ENCODE peak calls at places on chromosomes 16 and 17, in seven cellular contexts. One of them, this sample, is unnamed.

GRCh38 chr17:31521632-31522283 is 130.3 kb downstream of the RAB11FIP4 start:
- DNase-seq in adrenal gland: no peak
- DNase-seq in GM04504: no peak
- DNase-seq in stimulated activated naive CD8-positive, alpha-beta T cell treated with anti-CD3 and anti-CD28 coated beads, Interleukin-15, Interleukin-2, amounts not matched to agents 100 U/mL and 50 U/mL, for 24 hours: no peak
- DNase-seq in activated effector memory CD4-positive, alpha-beta T cell treated with Interleukin-2 at 50 U/mL for 16 hours: no peak
- DNase-seq in thoracic aorta: no peak
- DNase-seq in activated CD4-positive, alpha-beta T cell treated with anti-CD3 and anti-CD28 coated beads, Interleukin-2, amount 10 ng/mL, durations not matched to agents 24 days and 14 days: no peak
- DNase-seq in this sample: no peak

GRCh38 chr16:67678354-67679023 is 11.9 kb downstream of the C16orf86 start:
- DNase-seq in adrenal gland: no peak
- DNase-seq in GM04504: no peak
- DNase-seq in stimulated activated naive CD8-positive, alpha-beta T cell treated with anti-CD3 and anti-CD28 coated beads, Interleukin-15, Interleukin-2, amounts not matched to agents 100 U/mL and 50 U/mL, for 24 hours: no peak
- DNase-seq in activated effector memory CD4-positive, alpha-beta T cell treated with Interleukin-2 at 50 U/mL for 16 hours: no peak
- DNase-seq in thoracic aorta: no peak
- DNase-seq in activated CD4-positive, alpha-beta T cell treated with anti-CD3 and anti-CD28 coated beads, Interleukin-2, amount 10 ng/mL, durations not matched to agents 24 days and 14 days: no peak
- DNase-seq in this sample: no peak

GRCh38 chr16:50202926-50203624 is 50.0 kb downstream of the TENT4B start:
- DNase-seq in adrenal gland: no peak
- DNase-seq in GM04504: peak
- DNase-seq in stimulated activated naive CD8-positive, alpha-beta T cell treated with anti-CD3 and anti-CD28 coated beads, Interleukin-15, Interleukin-2, amounts not matched to agents 100 U/mL and 50 U/mL, for 24 hours: no peak
- DNase-seq in activated effector memory CD4-positive, alpha-beta T cell treated with Interleukin-2 at 50 U/mL for 16 hours: no peak
- DNase-seq in thoracic aorta: no peak
- DNase-seq in activated CD4-positive, alpha-beta T cell treated with anti-CD3 and anti-CD28 coated beads, Interleukin-2, amount 10 ng/mL, durations not matched to agents 24 days and 14 days: no peak
- DNase-seq in this sample: no peak

GRCh38 chr16:50861926-50862325 is 120.0 kb downstream of the CYLD start:
- DNase-seq in adrenal gland: no peak
- DNase-seq in GM04504: no peak
- DNase-seq in stimulated activated naive CD8-positive, alpha-beta T cell treated with anti-CD3 and anti-CD28 coated beads, Interleukin-15, Interleukin-2, amounts not matched to agents 100 U/mL and 50 U/mL, for 24 hours: no peak
- DNase-seq in activated effector memory CD4-positive, alpha-beta T cell treated with Interleukin-2 at 50 U/mL for 16 hours: no peak
- DNase-seq in thoracic aorta: no peak
- DNase-seq in activated CD4-positive, alpha-beta T cell treated with anti-CD3 and anti-CD28 coated beads, Interleukin-2, amount 10 ng/mL, durations not matched to agents 24 days and 14 days: peak
- DNase-seq in this sample: peak

GRCh38 chr16:81636298-81636960 is 142.7 kb upstream of the PLCG2 start:
- DNase-seq in adrenal gland: no peak
- DNase-seq in GM04504: no peak
- DNase-seq in stimulated activated naive CD8-positive, alpha-beta T cell treated with anti-CD3 and anti-CD28 coated beads, Interleukin-15, Interleukin-2, amounts not matched to agents 100 U/mL and 50 U/mL, for 24 hours: no peak
- DNase-seq in activated effector memory CD4-positive, alpha-beta T cell treated with Interleukin-2 at 50 U/mL for 16 hours: no peak
- DNase-seq in thoracic aorta: no peak
- DNase-seq in activated CD4-positive, alpha-beta T cell treated with anti-CD3 and anti-CD28 coated beads, Interleukin-2, amount 10 ng/mL, durations not matched to agents 24 days and 14 days: no peak
- DNase-seq in this sample: no peak

GRCh38 chr17:40471856-40472732 is 28.8 kb downstream of the IGFBP4 start:
- DNase-seq in adrenal gland: no peak
- DNase-seq in GM04504: no peak
- DNase-seq in stimulated activated naive CD8-positive, alpha-beta T cell treated with anti-CD3 and anti-CD28 coated beads, Interleukin-15, Interleukin-2, amounts not matched to agents 100 U/mL and 50 U/mL, for 24 hours: no peak
- DNase-seq in activated effector memory CD4-positive, alpha-beta T cell treated with Interleukin-2 at 50 U/mL for 16 hours: no peak
- DNase-seq in thoracic aorta: no peak
- DNase-seq in activated CD4-positive, alpha-beta T cell treated with anti-CD3 and anti-CD28 coated beads, Interleukin-2, amount 10 ng/mL, durations not matched to agents 24 days and 14 days: no peak
- DNase-seq in this sample: no peak

GRCh38 chr17:79923974-79924638 is 84.9 kb upstream of the CBX4 start:
- DNase-seq in adrenal gland: no peak
- DNase-seq in GM04504: no peak
- DNase-seq in stimulated activated naive CD8-positive, alpha-beta T cell treated with anti-CD3 and anti-CD28 coated beads, Interleukin-15, Interleukin-2, amounts not matched to agents 100 U/mL and 50 U/mL, for 24 hours: peak
- DNase-seq in activated effector memory CD4-positive, alpha-beta T cell treated with Interleukin-2 at 50 U/mL for 16 hours: no peak
- DNase-seq in thoracic aorta: no peak
- DNase-seq in activated CD4-positive, alpha-beta T cell treated with anti-CD3 and anti-CD28 coated beads, Interleukin-2, amount 10 ng/mL, durations not matched to agents 24 days and 14 days: peak
- DNase-seq in this sample: peak

GRCh38 chr17:55582910-55583309 is 71.7 kb upstream of the SMIM36 start:
- DNase-seq in adrenal gland: no peak
- DNase-seq in GM04504: no peak
- DNase-seq in stimulated activated naive CD8-positive, alpha-beta T cell treated with anti-CD3 and anti-CD28 coated beads, Interleukin-15, Interleukin-2, amounts not matched to agents 100 U/mL and 50 U/mL, for 24 hours: no peak
- DNase-seq in activated effector memory CD4-positive, alpha-beta T cell treated with Interleukin-2 at 50 U/mL for 16 hours: no peak
- DNase-seq in thoracic aorta: no peak
- DNase-seq in activated CD4-positive, alpha-beta T cell treated with anti-CD3 and anti-CD28 coated beads, Interleukin-2, amount 10 ng/mL, durations not matched to agents 24 days and 14 days: no peak
- DNase-seq in this sample: no peak

GRCh38 chr17:17921192-17922082 is 50.8 kb downstream of the TOM1L2 start:
- DNase-seq in adrenal gland: no peak
- DNase-seq in GM04504: peak
- DNase-seq in stimulated activated naive CD8-positive, alpha-beta T cell treated with anti-CD3 and anti-CD28 coated beads, Interleukin-15, Interleukin-2, amounts not matched to agents 100 U/mL and 50 U/mL, for 24 hours: no peak
- DNase-seq in activated effector memory CD4-positive, alpha-beta T cell treated with Interleukin-2 at 50 U/mL for 16 hours: no peak
- DNase-seq in thoracic aorta: no peak
- DNase-seq in activated CD4-positive, alpha-beta T cell treated with anti-CD3 and anti-CD28 coated beads, Interleukin-2, amount 10 ng/mL, durations not matched to agents 24 days and 14 days: no peak
- DNase-seq in this sample: peak

GRCh38 chr17:78673395-78673794 is 96.2 kb upstream of the DNAH17 start:
- DNase-seq in adrenal gland: no peak
- DNase-seq in GM04504: no peak
- DNase-seq in stimulated activated naive CD8-positive, alpha-beta T cell treated with anti-CD3 and anti-CD28 coated beads, Interleukin-15, Interleukin-2, amounts not matched to agents 100 U/mL and 50 U/mL, for 24 hours: no peak
- DNase-seq in activated effector memory CD4-positive, alpha-beta T cell treated with Interleukin-2 at 50 U/mL for 16 hours: no peak
- DNase-seq in thoracic aorta: no peak
- DNase-seq in activated CD4-positive, alpha-beta T cell treated with anti-CD3 and anti-CD28 coated beads, Interleukin-2, amount 10 ng/mL, durations not matched to agents 24 days and 14 days: no peak
- DNase-seq in this sample: no peak

GRCh38 chr16:649646-650045 is 481 bp downstream of the WDR90 start:
- DNase-seq in adrenal gland: no peak
- DNase-seq in GM04504: no peak
- DNase-seq in stimulated activated naive CD8-positive, alpha-beta T cell treated with anti-CD3 and anti-CD28 coated beads, Interleukin-15, Interleukin-2, amounts not matched to agents 100 U/mL and 50 U/mL, for 24 hours: peak
- DNase-seq in activated effector memory CD4-positive, alpha-beta T cell treated with Interleukin-2 at 50 U/mL for 16 hours: no peak
- DNase-seq in thoracic aorta: no peak
- DNase-seq in activated CD4-positive, alpha-beta T cell treated with anti-CD3 and anti-CD28 coated beads, Interleukin-2, amount 10 ng/mL, durations not matched to agents 24 days and 14 days: peak
- DNase-seq in this sample: no peak